ENCODE peak calls at places on chromosomes 3 and 15, in four cellular contexts. A, T, E and F are unnamed samples.

GRCh38 chr15:45134682-45135604 is 5.1 kb downstream of the DUOX1 start:
- DNase-seq in A (no peak), T (peak), E (peak), F (no peak)

GRCh38 chr3:45182915-45183881 is 37.0 kb upstream of the CDCP1 start:
- DNase-seq in A (peak), T (peak), E (no peak), F (peak)

GRCh38 chr3:8663177-8664061 is 18.8 kb upstream of the SSUH2 start:
- DNase-seq in A (peak), T (peak), E (peak), F (peak)

GRCh38 chr3:50483374-50483773 is 20.1 kb downstream of the CACNA2D2 start:
- DNase-seq in A (no peak), T (no peak), E (no peak), F (no peak)

GRCh38 chr15:47194718-47195117 is 522.6 kb upstream of the SEMA6D start:
- DNase-seq in A (peak), T (no peak), E (no peak), F (no peak)

GRCh38 chr15:91919014-91919534 is 65.6 kb downstream of the SLCO3A1 start:
- DNase-seq in A (no peak), T (no peak), E (no peak), F (no peak)

GRCh38 chr3:79039192-79039591 is 728.6 kb downstream of the ROBO1 start:
- DNase-seq in A (no peak), T (no peak), E (no peak), F (no peak)

GRCh38 chr3:46675426-46675825 is 18.1 kb downstream of the ALS2CL start:
- DNase-seq in A (no peak), T (no peak), E (no peak), F (no peak)

GRCh38 chr3:77707271-77707670 is 667.4 kb downstream of the ROBO2 start:
- DNase-seq in A (no peak), T (no peak), E (no peak), F (no peak)